ENCODE peak calls at places on chromosomes 7 and 10, in four cellular contexts. K, U, G and B are unnamed samples.

GRCh38 chr7:66326501-66327180 is 121.5 kb downstream of the TPST1 start:
- DNase-seq in G (no peak), K (no peak), U (peak), B (no peak)

GRCh38 chr10:7647062-7647664 is 19.6 kb downstream of the ITIH5 start:
- DNase-seq in K (no peak), G (no peak), U (no peak), B (no peak)

GRCh38 chr7:2195403-2196246 is 37.1 kb downstream of the MAD1L1 start:
- DNase-seq in G (no peak), K (no peak), U (no peak), B (no peak)

GRCh38 chr10:1057106-1057657 is 997 bp downstream of the WDR37 start:
- DNase-seq in U (no peak), G (peak), K (no peak), B (no peak)

GRCh38 chr7:69109131-69109740 is 489.0 kb upstream of the AUTS2 start:
- DNase-seq in G (no peak), K (no peak), U (no peak), B (no peak)

GRCh38 chr10:132467464-132468149 is 70.0 kb upstream of the INPP5A start:
- DNase-seq in G (no peak), U (no peak), K (no peak), B (no peak)

GRCh38 chr10:102645388-102645740 is 1.1 kb downstream of the TRIM8 start:
- DNase-seq in K (peak), U (no peak), G (peak), B (peak)

GRCh38 chr7:131157530-131158243 is 170.0 kb upstream of the MKLN1 start:
- DNase-seq in G (no peak), U (no peak), K (no peak), B (no peak)

GRCh38 chr7:117095055-117095454 is 141.8 kb downstream of the ST7 start:
- DNase-seq in K (no peak), G (no peak), U (no peak), B (no peak)

GRCh38 chr10:95567903-95568630 is 6.9 kb upstream of the SORBS1 start:
- DNase-seq in G (no peak), U (no peak), K (no peak), B (no peak)

GRCh38 chr7:123637878-123638277 is 17.8 kb upstream of the LMOD2 start:
- DNase-seq in G (no peak), K (no peak), U (no peak), B (no peak)

DNA sequence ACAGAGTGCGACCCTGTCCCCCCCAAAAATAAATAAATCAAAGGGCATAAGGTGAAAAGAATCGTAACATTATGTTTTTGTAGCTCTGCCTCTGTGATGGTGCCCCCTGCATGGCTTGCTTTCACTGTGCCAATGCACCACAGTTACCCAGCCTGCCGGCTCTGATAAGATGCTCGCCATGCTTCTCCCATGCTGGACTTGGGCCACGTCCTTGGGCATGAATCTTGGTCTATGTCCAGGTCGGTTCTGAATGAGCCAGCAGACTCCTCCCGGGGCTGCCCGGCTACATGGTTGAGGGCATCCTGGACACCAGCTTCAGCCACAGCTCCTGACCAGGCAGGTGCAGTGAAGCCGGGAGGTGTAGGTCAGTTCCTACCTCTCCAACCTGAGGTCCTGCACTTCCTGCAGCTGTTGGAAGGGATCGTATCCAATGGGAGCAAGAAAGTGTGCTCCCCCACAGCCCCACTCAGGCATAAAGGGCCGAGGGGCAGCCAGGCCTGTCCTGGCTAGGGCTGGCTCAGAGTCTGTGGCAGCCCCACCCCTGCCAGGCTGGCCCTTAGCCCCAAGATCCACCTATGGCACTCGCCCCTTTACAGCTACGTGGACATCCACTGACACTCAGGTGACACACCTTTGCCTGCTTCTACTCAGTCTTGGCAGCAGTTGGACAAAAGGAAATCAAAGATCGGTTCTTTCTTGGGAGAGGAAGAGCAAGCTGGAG is 34.1 kb downstream of the CHST3 start:
- DNase-seq in U (no peak), K (no peak), G (no peak), B (peak)
- H3K27ac ChIP-seq in U (peak), K (peak), G (no peak), B (peak)

GRCh38 chr7:12234334-12234733 is 23.2 kb downstream of the TMEM106B start:
- DNase-seq in K (no peak), U (no peak), G (no peak), B (no peak)
- H3K27ac ChIP-seq in K (no peak), U (no peak), G (no peak), B (no peak)

GRCh38 chr10:103969857-103970627 is 3.1 kb downstream of the SLK start:
- DNase-seq in U (no peak), G (no peak), K (no peak), B (no peak)
- H3K27ac ChIP-seq in U (no peak), G (no peak), K (peak), B (no peak)

GRCh38 chr7:95608344-95609173 is 12.2 kb upstream of the PDK4 start:
- DNase-seq in U (peak), K (peak), G (peak), B (peak)
- H3K27ac ChIP-seq in U (peak), K (peak), G (peak), B (peak)

GRCh38 chr7:99106869-99107268 is 37.0 kb downstream of the SMURF1 start:
- DNase-seq in U (no peak), G (no peak), K (no peak), B (no peak)

GRCh38 chr7:99109108-99110051 is 34.5 kb downstream of the SMURF1 start:
- DNase-seq in G (no peak), K (no peak), U (no peak), B (no peak)

GRCh38 chr7:99105756-99106155 is 38.2 kb downstream of the SMURF1 start:
- DNase-seq in K (no peak), U (no peak), G (no peak), B (no peak)

GRCh38 chr7:99106411-99106810 is 37.5 kb downstream of the SMURF1 start:
- DNase-seq in G (no peak), U (no peak), K (no peak), B (no peak)

DNA sequence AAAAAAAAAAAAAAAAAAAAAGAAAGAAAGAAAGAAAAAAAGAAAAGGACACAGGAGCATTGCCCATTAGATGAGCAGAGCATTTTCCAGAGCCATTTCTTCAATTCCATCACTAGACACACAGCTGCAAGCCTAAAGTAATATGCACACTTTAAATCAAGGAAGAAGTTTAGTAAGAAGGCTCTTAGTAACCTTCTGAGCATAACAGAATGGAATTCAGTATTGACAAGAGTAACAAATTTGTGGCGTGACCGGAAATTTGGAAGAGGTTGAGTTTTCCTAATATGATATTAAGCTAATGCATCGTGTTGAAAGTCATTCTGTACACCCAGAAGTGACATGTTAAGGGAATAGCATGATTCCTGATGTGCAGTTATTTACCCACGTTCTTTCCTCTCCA is 35.3 kb downstream of the SMURF1 start:
- DNase-seq in K (no peak), G (no peak), U (no peak), B (no peak)
- H3K27ac ChIP-seq in K (peak), G (no peak), U (no peak), B (peak)

GRCh38 chr10:121311812-121312443 is 286.3 kb downstream of the FGFR2 start:
- DNase-seq in G (no peak), U (no peak), K (no peak), B (no peak)

GRCh38 chr10:121316432-121316831 is 281.8 kb downstream of the FGFR2 start:
- DNase-seq in K (no peak), U (no peak), G (no peak), B (no peak)

GRCh38 chr10:121312582-121312981 is 285.7 kb downstream of the FGFR2 start:
- DNase-seq in G (no peak), K (no peak), U (no peak), B (no peak)

GRCh38 chr10:121310151-121310711 is 288.0 kb downstream of the FGFR2 start:
- DNase-seq in U (no peak), K (no peak), G (no peak), B (no peak)

DNA sequence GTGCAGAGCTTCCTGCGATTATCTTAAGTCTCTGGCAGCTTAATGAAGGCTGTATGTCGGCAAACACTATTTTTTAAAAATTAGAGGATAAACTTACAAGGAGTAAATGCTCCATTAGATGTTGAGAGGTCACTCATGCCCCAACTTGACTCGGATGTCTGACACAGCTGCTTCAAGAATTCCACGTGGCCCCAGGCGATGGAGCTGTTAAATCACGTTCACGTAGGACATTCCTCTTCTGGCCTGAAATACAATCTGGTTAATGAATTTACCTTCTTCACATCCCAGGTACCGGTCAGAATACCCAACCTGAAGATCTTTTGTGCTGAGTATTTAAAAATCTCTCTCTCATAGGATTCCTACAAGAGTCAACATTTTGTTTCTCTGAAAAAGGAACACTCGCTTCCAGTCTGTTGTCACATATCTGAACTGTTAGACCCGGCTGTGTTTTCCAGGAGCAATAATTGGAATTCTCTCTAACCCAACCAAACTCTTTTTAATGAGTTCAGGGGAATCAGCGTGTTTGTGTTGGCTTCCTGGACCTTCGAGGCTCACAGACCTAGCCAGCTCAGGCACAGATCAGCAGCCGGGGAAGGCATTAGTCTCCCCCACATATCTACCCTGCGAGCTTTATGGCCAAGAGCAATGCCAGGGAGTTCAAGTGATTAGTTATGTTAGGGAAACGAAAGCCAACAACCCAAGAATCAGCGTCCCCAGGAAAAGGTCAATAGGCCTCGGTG is 285.0 kb downstream of the FGFR2 start:
- DNase-seq in G (no peak), K (no peak), U (no peak), B (no peak)
- H3K27ac ChIP-seq in G (no peak), K (no peak), U (no peak), B (no peak)

GRCh38 chr7:101911800-101912705 is 94.6 kb downstream of the CUX1 start:
- DNase-seq in U (peak), K (no peak), G (no peak), B (no peak)

GRCh38 chr7:101911011-101911799 is 93.8 kb downstream of the CUX1 start:
- DNase-seq in G (no peak), K (no peak), U (no peak), B (no peak)

GRCh38 chr7:101913876-101914275 is 96.5 kb downstream of the CUX1 start:
- DNase-seq in K (no peak), G (no peak), U (no peak), B (no peak)

GRCh38 chr7:101913247-101913721 is 95.9 kb downstream of the CUX1 start:
- DNase-seq in K (no peak), U (no peak), G (no peak), B (no peak)

DNA sequence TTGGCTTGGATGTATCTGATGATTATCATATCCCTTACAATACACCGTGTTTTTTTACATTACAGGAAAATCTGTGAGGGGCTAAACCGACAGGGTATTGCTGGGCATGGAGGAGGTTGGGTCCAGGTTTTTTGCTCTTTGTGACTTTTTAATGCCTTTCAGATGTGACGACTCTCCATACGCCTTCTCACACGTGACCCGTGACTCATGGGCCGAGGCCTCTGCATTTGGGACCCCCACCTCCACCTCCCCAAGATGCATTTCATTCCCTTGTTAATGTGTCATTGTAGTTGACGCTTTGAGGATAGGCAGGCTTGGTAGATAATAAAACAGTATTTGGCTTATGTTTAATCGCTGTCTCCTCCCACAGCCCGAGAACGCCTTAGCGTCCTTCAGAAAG is 95.3 kb downstream of the CUX1 start:
- DNase-seq in G (no peak), K (no peak), U (no peak), B (no peak)
- H3K27ac ChIP-seq in G (peak), K (no peak), U (peak), B (no peak)

DNA sequence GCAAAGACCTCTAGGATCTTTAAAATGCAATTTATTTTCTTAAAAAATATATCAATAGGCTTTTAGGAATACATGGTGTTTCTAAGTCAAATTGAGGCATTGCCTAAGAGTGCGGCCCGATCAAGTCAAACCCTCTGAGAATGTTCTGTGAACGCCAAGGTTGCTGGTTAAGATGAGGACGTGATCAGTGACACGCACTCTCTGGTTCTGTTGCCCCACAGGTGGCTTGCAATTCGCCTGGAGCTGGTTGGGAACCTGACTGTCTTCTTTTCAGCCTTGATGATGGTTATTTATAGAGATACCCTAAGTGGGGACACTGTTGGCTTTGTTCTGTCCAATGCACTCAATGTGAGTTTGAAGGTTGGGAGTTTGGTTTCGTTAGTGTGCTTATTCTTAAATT is 59.3 kb downstream of the ABCC2 start:
- DNase-seq in U (no peak), K (no peak), G (no peak), B (no peak)
- H3K27ac ChIP-seq in U (no peak), K (peak), G (no peak), B (no peak)

DNA sequence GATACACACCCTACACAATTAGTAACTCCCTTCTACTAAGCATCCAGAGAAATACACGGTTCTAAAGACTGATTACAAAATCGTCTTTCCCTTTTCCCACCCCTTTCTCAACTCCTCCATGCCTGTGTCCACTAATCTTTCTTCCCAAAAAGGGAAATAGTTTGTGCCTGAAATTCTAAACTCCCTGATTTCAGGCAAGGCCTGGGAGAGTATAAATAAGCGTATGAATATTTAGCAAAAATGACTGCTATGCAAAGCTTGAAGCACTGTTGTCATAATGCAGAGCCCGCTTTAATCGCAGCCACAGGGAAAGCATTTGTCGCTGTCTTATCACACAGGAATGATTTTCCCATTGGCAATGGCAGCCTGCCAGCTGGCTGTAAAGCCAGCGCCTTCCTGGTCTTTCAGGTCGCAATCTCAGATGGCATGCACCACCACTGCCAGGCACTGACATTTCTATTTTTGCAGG is 142.9 kb upstream of the PCGF5 start:
- DNase-seq in K (no peak), U (no peak), G (peak), B (no peak)
- H3K27ac ChIP-seq in K (no peak), U (no peak), G (no peak), B (no peak)